ENCODE peak calls at places on chromosomes 5 and 9, in ten cellular contexts. E is naive B cell; P is AG04450; G is NCI-H774; L is IMR-90; M is cerebellar cortex; V is DMS153; J is KG1; C is CD8-positive, alpha-beta memory T cell; W is neuronal stem cell. R is an unnamed sample.
A peak's percentile ranks its signal among the peaks of the same experiment; 100 is the strongest.

GRCh38 chr9:92726348-92726747 is 38.3 kb downstream of the BICD2 start:
- DNase-seq in G (no peak), E (no peak), V (no peak), L (no peak), W (no peak), J (no peak), C (no peak), M (no peak), P (no peak), R (no peak)

GRCh38 chr5:172569862-172570558 is 71.1 kb upstream of the NEURL1B start:
- DNase-seq in W (no peak), C (no peak), G (no peak), J (no peak), M (no peak), L (no peak), P (no peak), E (no peak), V (no peak), R (no peak)

GRCh38 chr9:98538626-98539031 is 170.1 kb downstream of the GABBR2 start:
- DNase-seq in E (no peak), V (peak; percentile 23), L (peak; percentile 25), W (no peak), C (no peak), P (no peak), M (peak; percentile 92), J (no peak), G (no peak), R (no peak)

GRCh38 chr5:95621839-95622629 is 2.1 kb downstream of the GPR150 start:
- DNase-seq in E (peak; percentile 25), P (no peak), G (no peak), J (no peak), L (no peak), C (peak; percentile 30), M (peak; percentile 31), W (no peak), V (no peak), R (no peak)

GRCh38 chr9:85704744-85705143 is 37.0 kb downstream of the AGTPBP1 start:
- DNase-seq in G (no peak), M (no peak), E (no peak), V (no peak), L (no peak), W (no peak), C (no peak), J (no peak), P (no peak), R (no peak)

GRCh38 chr9:85056203-85056572 is 386.7 kb downstream of the NTRK2 start:
- DNase-seq in C (no peak), W (no peak), J (no peak), P (no peak), G (no peak), V (no peak), M (no peak), E (no peak), L (no peak), R (no peak)

GRCh38 chr5:52841114-52841513 is 53.4 kb downstream of the ITGA1 start:
- DNase-seq in V (no peak), W (no peak), E (no peak), P (no peak), M (no peak), C (no peak), L (no peak), J (no peak), G (no peak), R (no peak)

GRCh38 chr9:107174441-107174840 is 108.6 kb upstream of the RAD23B start:
- DNase-seq in L (no peak), V (no peak), G (no peak), W (no peak), M (no peak), P (no peak), J (no peak), E (no peak), C (no peak), R (no peak)

GRCh38 chr9:133591116-133591910 is 17.9 kb downstream of the FAM163B start:
- DNase-seq in V (peak; percentile 63), M (no peak), P (no peak), C (no peak), J (no peak), L (no peak), E (no peak), G (peak; percentile 72), W (no peak), R (no peak)